ENCODE peak calls at places on chromosomes 6 and 20, in nine cellular contexts. A is iris pigment epithelial cell; L is activated T-helper 1 cell treated with anti-CD3 and anti-CD28 coated beads, Interleukin-12 subunit alpha, Interleukin-12 subunit beta, Interleukin-2, Interleukin-4 antibody, amounts not matched to agents 30 ng/mL and 10 ng/mL and 1 ng/mL, durations not matched to agents 14 hours and 24 hours and 36 hours; Z is cardiac muscle cell; G is stimulated activated effector memory CD8-positive, alpha-beta T cell treated with anti-CD3 and anti-CD28 coated beads, Interleukin-12 subunit alpha, Interleukin-12 subunit beta, amount 100 ng/mL, for 72 hours; Y is tibial artery; O is fibroblast of lung; M is activated CD4-positive, alpha-beta T cell treated with anti-CD3 and anti-CD28 coated beads, Interleukin-2, amount 50 U/mL, for 1 hour; S is fibroblast of mammary gland. J is an unnamed sample.

GRCh38 chr6:122996797-122997520 is 924 bp downstream of the CLVS2 start:
- DNase-seq in A (no peak), L (no peak), Z (no peak), G (no peak), Y (no peak), O (no peak), M (no peak), S (no peak), J (no peak)

GRCh38 chr6:107513214-107513613 is 23.3 kb downstream of the SOBP start:
- DNase-seq in A (no peak), L (no peak), Z (no peak), G (no peak), Y (no peak), O (no peak), M (no peak), S (no peak), J (no peak)

GRCh38 chr20:62889871-62890270 is 28.2 kb upstream of the TCFL5 start:
- DNase-seq in A (no peak), L (no peak), Z (no peak), G (no peak), Y (no peak), O (no peak), M (no peak), S (no peak), J (no peak)

GRCh38 chr6:169169941-169170582 is 83.6 kb downstream of the THBS2 start:
- DNase-seq in A (no peak), L (no peak), Z (no peak), G (no peak), Y (peak), O (no peak), M (no peak), S (no peak), J (no peak)

GRCh38 chr6:140774080-140774505 is 1358.6 kb upstream of the GJE1 start:
- DNase-seq in A (peak), L (peak), Z (peak), G (no peak), Y (no peak), O (peak), M (no peak), S (peak), J (peak)

GRCh38 chr6:29014729-29015608 is 9.9 kb upstream of the ZNF311 start:
- DNase-seq in A (peak), L (no peak), Z (no peak), G (no peak), Y (no peak), O (peak), M (no peak), S (peak), J (no peak)

GRCh38 chr20:44020406-44021148 is 105.9 kb downstream of the TOX2 start:
- DNase-seq in A (no peak), L (no peak), Z (no peak), G (no peak), Y (no peak), O (no peak), M (no peak), S (no peak), J (no peak)

GRCh38 chr6:160051390-160051789 is 70.2 kb upstream of the SLC22A1 start:
- DNase-seq in A (peak), L (no peak), Z (no peak), G (no peak), Y (no peak), O (no peak), M (no peak), S (no peak), J (no peak)

GRCh38 chr20:63087872-63088680 is 81.3 kb upstream of the BHLHE23 start:
- DNase-seq in A (no peak), L (no peak), Z (no peak), G (no peak), Y (peak), O (no peak), M (no peak), S (no peak), J (no peak)

GRCh38 chr6:139711714-139712585 is 337.5 kb upstream of the CITED2 start:
- DNase-seq in A (peak), L (no peak), Z (no peak), G (no peak), Y (no peak), O (peak), M (no peak), S (peak), J (peak)

GRCh38 chr20:23160536-23161243 is 74.6 kb upstream of the CD93 start:
- DNase-seq in A (no peak), L (no peak), Z (no peak), G (no peak), Y (no peak), O (peak), M (no peak), S (peak), J (no peak)

GRCh38 chr20:44393608-44394519 is 38.4 kb downstream of the HNF4A start:
- DNase-seq in A (no peak), L (no peak), Z (no peak), G (no peak), Y (no peak), O (no peak), M (no peak), S (no peak), J (no peak)

GRCh38 chr6:42452171-42453026 is 673 bp upstream of the TRERF1 start:
- DNase-seq in A (peak), L (peak), Z (peak), G (peak), Y (peak), O (peak), M (peak), S (peak), J (peak)

GRCh38 chr6:33502486-33502885 is 48.1 kb downstream of the ZBTB9 start:
- DNase-seq in A (no peak), L (no peak), Z (no peak), G (no peak), Y (no peak), O (no peak), M (no peak), S (no peak), J (no peak)

GRCh38 chr6:148747493-148748160 is 797 bp downstream of the UST start:
- DNase-seq in A (peak), L (no peak), Z (peak), G (peak), Y (peak), O (no peak), M (peak), S (peak), J (no peak)

GRCh38 chr20:4737857-4738627 is 16.3 kb downstream of the PRND start:
- DNase-seq in A (no peak), L (no peak), Z (no peak), G (no peak), Y (no peak), O (no peak), M (no peak), S (no peak), J (no peak)

GRCh38 chr6:89350281-89351037 is 2.1 kb downstream of the UBE2J1 start:
- DNase-seq in A (peak), L (no peak), Z (no peak), G (no peak), Y (no peak), O (no peak), M (no peak), S (no peak), J (peak)

GRCh38 chr6:132132420-132132819 is 181.2 kb upstream of the CCN2 start:
- DNase-seq in A (peak), L (no peak), Z (peak), G (no peak), Y (no peak), O (peak), M (no peak), S (peak), J (peak)

GRCh38 chr20:56769971-56770570 is 141.0 kb downstream of the TFAP2C start:
- DNase-seq in A (no peak), L (no peak), Z (no peak), G (no peak), Y (no peak), O (no peak), M (no peak), S (peak), J (peak)

GRCh38 chr20:47281376-47281775 is 75.1 kb downstream of the ZMYND8 start:
- DNase-seq in A (no peak), L (no peak), Z (no peak), G (no peak), Y (no peak), O (no peak), M (no peak), S (no peak), J (no peak)

GRCh38 chr6:144284753-144285547 is at the start of gene UTRN:
- DNase-seq in A (peak), L (peak), Z (peak), G (peak), Y (peak), O (peak), M (peak), S (peak), J (peak)

GRCh38 chr20:62346398-62347150 is 20.5 kb downstream of the LAMA5 start:
- DNase-seq in A (no peak), L (no peak), Z (no peak), G (no peak), Y (no peak), O (no peak), M (no peak), S (no peak), J (no peak)

GRCh38 chr20:64102647-64103354 is 4.6 kb downstream of the NPBWR2 start:
- DNase-seq in A (no peak), L (no peak), Z (peak), G (no peak), Y (no peak), O (no peak), M (no peak), S (no peak), J (no peak)

GRCh38 chr20:59403261-59403961 is 103.0 kb downstream of the EDN3 start:
- DNase-seq in A (no peak), L (peak), Z (peak), G (peak), Y (no peak), O (no peak), M (peak), S (no peak), J (no peak)

GRCh38 chr20:1434571-1435336 is 31.9 kb downstream of the NSFL1C start:
- DNase-seq in A (peak), L (peak), Z (no peak), G (peak), Y (no peak), O (peak), M (peak), S (peak), J (peak)

J was measured in HFFc6.